ENCODE peak calls at places on chromosomes 6 and 20, in eight cellular contexts. N, Y, H, Q, F, R, I and U are unnamed samples.

GRCh38 chr6:149211046-149211571 is 106.4 kb upstream of the TAB2 start:
- DNase-seq in N (no peak), Y (no peak), H (no peak), Q (no peak), F (no peak), R (no peak), I (no peak), U (no peak)

GRCh38 chr20:3068986-3069900 is 2.2 kb upstream of the OXT start:
- DNase-seq in N (peak), Y (peak), H (no peak), Q (no peak), F (no peak), R (no peak), I (no peak), U (no peak)

GRCh38 chr20:1087311-1087710 is 31.1 kb upstream of the PSMF1 start:
- DNase-seq in N (no peak), Y (no peak), H (no peak), Q (no peak), F (no peak), R (no peak), I (no peak), U (no peak)

GRCh38 chr6:119890470-119890869 is 540.9 kb upstream of the MAN1A1 start:
- DNase-seq in N (no peak), Y (no peak), H (no peak), Q (no peak), F (no peak), R (no peak), I (no peak), U (no peak)

GRCh38 chr6:134902907-134903306 is 47.0 kb downstream of the ALDH8A1 start:
- DNase-seq in N (no peak), Y (no peak), H (no peak), Q (no peak), F (no peak), R (no peak), I (no peak), U (no peak)

GRCh38 chr6:108760158-108761050 is 87.8 kb upstream of the ARMC2 start:
- DNase-seq in N (no peak), Y (no peak), H (no peak), Q (peak), F (no peak), R (no peak), I (peak), U (no peak)

GRCh38 chr20:11457476-11457875 is 460.2 kb upstream of the BTBD3 start:
- DNase-seq in N (no peak), Y (no peak), H (no peak), Q (peak), F (no peak), R (no peak), I (no peak), U (no peak)

GRCh38 chr6:149566372-149567193 is at the start of gene GINM1:
- DNase-seq in N (no peak), Y (peak), H (peak), Q (peak), F (no peak), R (peak), I (peak), U (peak)

GRCh38 chr6:51147756-51148155 is 329.1 kb downstream of the TFAP2B start:
- DNase-seq in N (no peak), Y (no peak), H (no peak), Q (no peak), F (no peak), R (no peak), I (no peak), U (no peak)

GRCh38 chr6:158621694-158622544 is 22.6 kb downstream of the DYNLT1 start:
- DNase-seq in N (no peak), Y (no peak), H (no peak), Q (no peak), F (no peak), R (no peak), I (no peak), U (no peak)

GRCh38 chr6:13613029-13613594 is 2.0 kb upstream of the NOL7 start:
- DNase-seq in N (no peak), Y (no peak), H (no peak), Q (no peak), F (no peak), R (no peak), I (no peak), U (no peak)

GRCh38 chr6:154319231-154319858 is 37.3 kb downstream of the IPCEF1 start:
- DNase-seq in N (no peak), Y (no peak), H (no peak), Q (peak), F (no peak), R (peak), I (no peak), U (no peak)

GRCh38 chr20:45768479-45768878 is 23.2 kb downstream of the WFDC3 start:
- DNase-seq in N (no peak), Y (no peak), H (no peak), Q (no peak), F (no peak), R (no peak), I (no peak), U (no peak)

GRCh38 chr6:105982761-105983600 is 103.2 kb upstream of the PRDM1 start:
- DNase-seq in N (no peak), Y (peak), H (no peak), Q (no peak), F (no peak), R (no peak), I (no peak), U (no peak)

GRCh38 chr20:6582449-6582848 is 185.0 kb upstream of the BMP2 start:
- DNase-seq in N (no peak), Y (no peak), H (no peak), Q (peak), F (no peak), R (no peak), I (no peak), U (no peak)

GRCh38 chr6:158389188-158389919 is 77.1 kb downstream of the TULP4 start:
- DNase-seq in N (no peak), Y (no peak), H (no peak), Q (no peak), F (no peak), R (no peak), I (no peak), U (no peak)

GRCh38 chr6:27472182-27472616 is 706 bp downstream of the ZNF184 start:
- DNase-seq in N (peak), Y (peak), H (peak), Q (peak), F (peak), R (peak), I (peak), U (peak)

GRCh38 chr6:28940294-28940858 is 16.6 kb upstream of the TRIM27 start:
- DNase-seq in N (peak), Y (peak), H (peak), Q (peak), F (peak), R (no peak), I (peak), U (no peak)

GRCh38 chr6:37696841-37697735 is 595 bp downstream of the MDGA1 start:
- DNase-seq in N (no peak), Y (peak), H (peak), Q (peak), F (no peak), R (no peak), I (no peak), U (peak)

GRCh38 chr6:38375937-38376336 is 263.8 kb downstream of the BTBD9 start:
- DNase-seq in N (no peak), Y (no peak), H (no peak), Q (no peak), F (no peak), R (no peak), I (no peak), U (no peak)

GRCh38 chr6:161105408-161105807 is 113.8 kb downstream of the MAP3K4 start:
- DNase-seq in N (no peak), Y (no peak), H (no peak), Q (no peak), F (no peak), R (no peak), I (no peak), U (no peak)

GRCh38 chr20:8094415-8094818 is 37.6 kb upstream of the PLCB1 start:
- DNase-seq in N (no peak), Y (peak), H (no peak), Q (no peak), F (no peak), R (no peak), I (peak), U (no peak)

GRCh38 chr6:96460052-96460700 is 61.4 kb upstream of the UFL1 start:
- DNase-seq in N (no peak), Y (no peak), H (no peak), Q (no peak), F (no peak), R (no peak), I (no peak), U (no peak)

GRCh38 chr6:138278326-138278725 is 60.0 kb upstream of the PBOV1 start:
- DNase-seq in N (no peak), Y (no peak), H (peak), Q (peak), F (no peak), R (no peak), I (no peak), U (no peak)

GRCh38 chr6:69631552-69632346 is 165.1 kb downstream of the LMBRD1 start:
- DNase-seq in N (no peak), Y (no peak), H (no peak), Q (no peak), F (no peak), R (no peak), I (no peak), U (no peak)

GRCh38 chr6:115591973-115592486 is 468.7 kb downstream of the FRK start:
- DNase-seq in N (no peak), Y (no peak), H (no peak), Q (no peak), F (no peak), R (no peak), I (no peak), U (no peak)

GRCh38 chr20:22339091-22339881 is 245.1 kb downstream of the FOXA2 start:
- DNase-seq in N (no peak), Y (peak), H (peak), Q (peak), F (no peak), R (peak), I (no peak), U (no peak)

GRCh38 chr6:98272061-98272460 is 562.3 kb upstream of the POU3F2 start:
- DNase-seq in N (no peak), Y (no peak), H (no peak), Q (no peak), F (no peak), R (no peak), I (no peak), U (no peak)

GRCh38 chr20:40160151-40160550 is 528.9 kb downstream of the MAFB start:
- DNase-seq in N (no peak), Y (peak), H (peak), Q (no peak), F (no peak), R (no peak), I (peak), U (no peak)

GRCh38 chr6:85390105-85390728 is 59.7 kb upstream of the NT5E start:
- DNase-seq in N (no peak), Y (peak), H (no peak), Q (peak), F (no peak), R (no peak), I (no peak), U (no peak)

GRCh38 chr6:44789061-44789460 is 401.6 kb downstream of the CDC5L start:
- DNase-seq in N (no peak), Y (no peak), H (no peak), Q (no peak), F (no peak), R (no peak), I (no peak), U (no peak)

GRCh38 chr20:11054266-11055025 is 380.6 kb upstream of the JAG1 start:
- DNase-seq in N (no peak), Y (no peak), H (no peak), Q (no peak), F (no peak), R (no peak), I (no peak), U (no peak)

GRCh38 chr6:111757342-111757741 is 115.9 kb downstream of the FYN start:
- DNase-seq in N (no peak), Y (no peak), H (no peak), Q (peak), F (no peak), R (peak), I (no peak), U (no peak)